ENCODE peak calls at places on chromosomes 5 and 9, in ten cellular contexts. N is HCT116, S is sigmoid colon, Y is IMR-90, H is lower leg skin, O is breast epithelium, G is transverse colon, U is heart left ventricle, D is A549, A is GM12878. J is an unnamed sample.

GRCh38 chr5:10354048-10354872 is 765 bp downstream of the MARCHF6 start:
- DNase-seq in N (no peak), S (peak), Y (peak), H (no peak), O (no peak), G (peak), U (peak), D (peak), A (no peak), J (peak)

GRCh38 chr5:176473335-176474006 is 25.3 kb downstream of the FAF2 start:
- DNase-seq in N (no peak), S (no peak), Y (peak), H (no peak), O (no peak), G (no peak), U (no peak), D (no peak), A (no peak), J (no peak)

GRCh38 chr9:76580832-76581231 is 121.8 kb downstream of the GCNT1 start:
- DNase-seq in N (no peak), S (no peak), Y (no peak), H (no peak), O (no peak), G (no peak), U (no peak), D (no peak), A (no peak), J (no peak)

GRCh38 chr9:109320734-109321448 is at the start of gene EPB41L4B:
- DNase-seq in N (peak), S (peak), Y (peak), H (peak), O (peak), G (peak), U (peak), D (peak), A (peak), J (peak)

GRCh38 chr9:130578865-130579737 is at the start of gene FUBP3:
- DNase-seq in N (peak), S (peak), Y (peak), H (peak), O (peak), G (peak), U (peak), D (peak), A (peak), J (peak)

GRCh38 chr9:93267091-93267541 is 83.2 kb downstream of the WNK2 start:
- DNase-seq in N (no peak), S (peak), Y (no peak), H (no peak), O (no peak), G (no peak), U (no peak), D (no peak), A (no peak), J (no peak)

GRCh38 chr5:6348476-6349000 is 29.8 kb downstream of the MED10 start:
- DNase-seq in N (no peak), S (no peak), Y (no peak), H (no peak), O (no peak), G (no peak), U (no peak), D (no peak), A (no peak), J (no peak)

GRCh38 chr5:122673343-122673742 is 101.5 kb upstream of the SNX2 start:
- DNase-seq in N (no peak), S (no peak), Y (no peak), H (peak), O (no peak), G (no peak), U (peak), D (no peak), A (no peak), J (peak)

GRCh38 chr5:98827161-98827560 is 53.7 kb downstream of the RGMB start:
- DNase-seq in N (peak), S (no peak), Y (peak), H (no peak), O (no peak), G (no peak), U (no peak), D (peak), A (no peak), J (no peak)

GRCh38 chr5:154900071-154900470 is 37.9 kb downstream of the GEMIN5 start:
- DNase-seq in N (no peak), S (no peak), Y (no peak), H (no peak), O (no peak), G (no peak), U (no peak), D (no peak), A (no peak), J (no peak)

GRCh38 chr5:57174128-57174849 is 430 bp downstream of the GPBP1 start:
- DNase-seq in N (no peak), S (peak), Y (no peak), H (peak), O (peak), G (peak), U (peak), D (peak), A (no peak), J (peak)

GRCh38 chr5:57174850-57175525 is 1.1 kb downstream of the GPBP1 start:
- DNase-seq in N (no peak), S (no peak), Y (no peak), H (no peak), O (no peak), G (no peak), U (no peak), D (no peak), A (no peak), J (no peak)

GRCh38 chr5:57172466-57172961 is 1.3 kb upstream of the GPBP1 start:
- DNase-seq in N (no peak), S (no peak), Y (no peak), H (no peak), O (no peak), G (no peak), U (no peak), D (peak), A (no peak), J (no peak)

GRCh38 chr5:57173026-57173317 is 887 bp upstream of the GPBP1 start:
- DNase-seq in N (no peak), S (peak), Y (no peak), H (no peak), O (peak), G (no peak), U (no peak), D (no peak), A (no peak), J (peak)

GRCh38 chr5:57173318-57174127 is at the start of gene GPBP1:
- DNase-seq in N (peak), S (peak), Y (peak), H (peak), O (peak), G (peak), U (peak), D (peak), A (peak), J (peak)
- TF ChIP-seq POLR2A in N (peak), S (peak), Y (peak), H (no peak), O (no peak), G (peak), U (no peak), D (peak), A (peak), J (peak)

GRCh38 chr5:87536365-87536764 is 123.6 kb upstream of the CCNH start:
- DNase-seq in N (no peak), S (no peak), Y (no peak), H (no peak), O (no peak), G (no peak), U (no peak), D (no peak), A (no peak), J (no peak)

GRCh38 chr5:87541668-87542067 is 128.9 kb upstream of the CCNH start:
- DNase-seq in N (no peak), S (no peak), Y (no peak), H (no peak), O (no peak), G (no peak), U (no peak), D (no peak), A (no peak), J (no peak)

GRCh38 chr5:87541033-87541432 is 128.3 kb upstream of the CCNH start:
- DNase-seq in N (peak), S (peak), Y (peak), H (no peak), O (peak), G (peak), U (peak), D (peak), A (no peak), J (peak)

DNA sequence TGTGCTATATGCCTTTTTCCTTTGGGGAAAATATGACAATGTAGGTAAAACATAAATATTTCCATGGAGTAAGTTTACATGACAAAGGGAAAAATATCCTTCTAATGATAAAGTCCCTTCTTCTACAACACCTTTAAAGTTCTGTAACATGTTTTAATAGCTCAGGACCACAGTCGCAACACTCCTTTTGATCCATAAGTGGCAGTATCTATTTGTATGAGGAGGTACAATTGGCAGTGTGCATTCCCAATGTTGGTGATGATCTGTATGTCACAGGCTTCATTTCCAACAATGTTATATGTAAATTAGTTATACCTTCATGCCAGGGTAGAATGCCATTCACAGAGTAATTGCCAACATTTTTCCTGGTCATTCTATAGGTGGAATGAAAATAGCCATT is 127.1 kb upstream of the CCNH start:
- DNase-seq in N (no peak), S (no peak), Y (no peak), H (no peak), O (no peak), G (no peak), U (no peak), D (no peak), A (no peak), J (no peak)
- TF ChIP-seq CTCF in N (no peak), S (no peak), Y (no peak), H (no peak), O (no peak), G (no peak), U (no peak), D (no peak), A (no peak), J (no peak)

DNA sequence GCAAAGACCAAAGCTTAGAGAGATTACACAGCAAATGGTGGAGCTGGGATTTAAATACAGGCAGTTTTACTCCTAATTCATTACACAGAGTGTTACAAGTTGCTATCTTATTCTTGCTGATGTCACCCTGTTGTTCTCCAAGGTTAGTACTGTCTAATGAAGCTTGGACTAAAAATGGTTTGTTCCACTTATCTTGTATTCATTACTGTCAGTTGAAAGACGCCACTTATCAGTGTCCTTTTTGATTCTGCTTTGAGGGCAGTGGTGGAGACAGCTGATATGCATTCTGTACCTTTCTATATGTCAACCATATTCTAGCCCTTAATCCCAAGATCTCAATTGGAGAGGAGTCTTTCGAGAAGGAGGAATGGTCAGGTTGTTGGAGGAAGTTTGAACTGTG is 14.0 kb upstream of the DENND4C start:
- DNase-seq in N (no peak), S (no peak), Y (no peak), H (no peak), O (no peak), G (no peak), U (no peak), D (no peak), A (no peak), J (no peak)
- TF ChIP-seq POLR2A in N (no peak), S (no peak), Y (no peak), H (no peak), O (no peak), G (no peak), U (no peak), D (no peak), A (no peak), J (no peak)

DNA sequence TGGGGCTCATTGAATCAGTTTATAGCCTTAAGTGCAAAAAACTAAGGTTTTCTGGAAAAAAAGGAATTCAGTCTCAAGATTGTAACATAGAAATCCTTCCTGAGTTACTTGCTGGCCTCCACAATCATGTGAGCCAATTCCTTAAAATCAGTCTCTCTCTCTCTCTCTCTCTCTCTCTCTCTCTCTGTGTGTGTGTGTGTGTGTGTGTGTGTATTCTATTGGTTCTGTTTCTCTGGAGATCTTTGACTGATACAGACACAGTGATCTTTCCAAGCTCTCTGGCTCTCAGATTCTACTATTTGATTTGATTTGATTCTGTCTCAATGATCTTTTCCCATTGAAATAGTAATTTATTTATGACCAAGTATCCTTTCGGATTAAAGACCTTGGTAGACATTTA is 74.6 kb downstream of the CFAP95 start:
- DNase-seq in N (no peak), S (no peak), Y (no peak), H (no peak), O (no peak), G (no peak), U (no peak), D (peak), A (no peak), J (no peak)
- TF ChIP-seq CTCF in N (no peak), S (no peak), Y (no peak), H (no peak), O (no peak), G (no peak), U (no peak), D (no peak), A (no peak), J (no peak)

DNA sequence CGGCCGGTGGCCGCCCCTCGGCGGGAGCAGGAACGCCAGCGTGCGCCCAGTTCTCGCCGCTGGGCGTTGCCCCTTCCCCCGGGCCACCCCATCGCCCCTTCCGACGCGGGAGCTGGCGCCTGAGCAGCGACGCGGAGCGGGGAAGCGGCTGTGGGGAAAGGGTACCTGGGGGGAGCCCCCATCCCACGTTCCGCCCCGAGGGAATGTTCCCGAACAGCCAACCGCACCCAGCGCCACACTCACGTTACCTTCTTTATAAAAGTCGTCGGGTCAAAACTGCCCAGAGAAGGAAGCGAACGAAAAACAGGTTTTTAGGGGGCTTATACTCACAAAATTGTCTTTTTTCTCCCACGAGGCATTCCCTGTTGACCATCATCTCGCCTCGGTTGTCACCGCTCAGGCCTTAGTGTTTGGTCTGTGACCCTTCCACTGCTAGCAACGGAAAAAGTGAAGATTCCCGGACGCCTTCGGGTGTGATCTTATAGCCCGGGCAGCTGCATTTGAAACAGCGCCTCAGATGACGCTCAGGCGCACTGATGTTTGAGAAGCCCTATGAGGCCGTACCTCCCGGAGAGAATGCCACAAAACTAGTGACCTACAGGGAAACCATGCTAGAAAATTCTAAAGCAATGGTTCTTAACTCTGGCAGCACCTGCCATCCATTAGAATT is 472 bp upstream of the GOLM1 start:
- DNase-seq in N (peak), S (peak), Y (peak), H (peak), O (no peak), G (peak), U (peak), D (peak), A (no peak), J (peak)
- TF ChIP-seq POLR2A in N (peak), S (no peak), Y (no peak), H (no peak), O (no peak), G (peak), U (no peak), D (peak), A (no peak), J (no peak)